ENCODE peak calls at places on chromosomes 12 and 14, in nine cellular contexts. S is vagina, M is AG04450, V is mucosa of descending colon, B is thoracic aorta, X is progenitor cell of endocrine pancreas, F is GM13977, A is ovary, J is A673. G is an unnamed sample.

GRCh38 chr14:104081951-104082464 is 3.5 kb upstream of the ASPG start:
- DNase-seq in S (peak), M (no peak), V (peak), B (no peak), X (no peak), F (peak), A (peak), J (no peak), G (no peak)

GRCh38 chr14:71262466-71262865 is 355.2 kb downstream of the PCNX1 start:
- DNase-seq in S (no peak), M (no peak), V (no peak), B (no peak), X (no peak), F (no peak), A (no peak), J (no peak), G (no peak)

GRCh38 chr12:14836336-14837210 is 6.8 kb downstream of the ART4 start:
- DNase-seq in S (no peak), M (peak), V (no peak), B (no peak), X (no peak), F (no peak), A (no peak), J (peak), G (no peak)

GRCh38 chr12:19301688-19302640 is 137.3 kb upstream of the AEBP2 start:
- DNase-seq in S (no peak), M (no peak), V (no peak), B (no peak), X (no peak), F (no peak), A (no peak), J (no peak), G (no peak)

GRCh38 chr12:48026081-48026827 is 22.0 kb upstream of the COL2A1 start:
- DNase-seq in S (no peak), M (no peak), V (no peak), B (no peak), X (no peak), F (no peak), A (no peak), J (no peak), G (no peak)

GRCh38 chr14:74263181-74263580 is 23.9 kb downstream of the VSX2 start:
- DNase-seq in S (no peak), M (no peak), V (no peak), B (no peak), X (no peak), F (no peak), A (no peak), J (no peak), G (no peak)

GRCh38 chr12:70351076-70351475 is 15.0 kb upstream of the KCNMB4 start:
- DNase-seq in S (no peak), M (no peak), V (no peak), B (no peak), X (no peak), F (no peak), A (no peak), J (no peak), G (no peak)

GRCh38 chr14:66508846-66509621 is 1.1 kb downstream of the GPHN start:
- DNase-seq in S (no peak), M (no peak), V (peak), B (no peak), X (peak), F (peak), A (peak), J (peak), G (peak)

GRCh38 chr12:107131832-107132616 is 38.7 kb upstream of the CRY1 start:
- DNase-seq in S (no peak), M (peak), V (no peak), B (no peak), X (peak), F (peak), A (no peak), J (peak), G (no peak)

GRCh38 chr12:39417916-39418315 is 25.0 kb downstream of the KIF21A start:
- DNase-seq in S (no peak), M (no peak), V (no peak), B (no peak), X (no peak), F (no peak), A (no peak), J (no peak), G (no peak)

GRCh38 chr12:123075591-123076171 is 75.2 kb downstream of the PITPNM2 start:
- DNase-seq in S (no peak), M (no peak), V (no peak), B (no peak), X (no peak), F (peak), A (peak), J (peak), G (no peak)

GRCh38 chr12:71139153-71139735 is 18.6 kb downstream of the TSPAN8 start:
- DNase-seq in S (no peak), M (no peak), V (no peak), B (no peak), X (no peak), F (no peak), A (no peak), J (no peak), G (no peak)

GRCh38 chr12:52539024-52539820 is 13.7 kb downstream of the KRT71 start:
- DNase-seq in S (no peak), M (peak), V (no peak), B (no peak), X (no peak), F (no peak), A (no peak), J (peak), G (no peak)

GRCh38 chr12:20474443-20474842 is 106.1 kb downstream of the PDE3A start:
- DNase-seq in S (no peak), M (no peak), V (no peak), B (no peak), X (no peak), F (no peak), A (no peak), J (no peak), G (no peak)

GRCh38 chr12:19306366-19306765 is 132.9 kb upstream of the AEBP2 start:
- DNase-seq in S (no peak), M (no peak), V (no peak), B (no peak), X (no peak), F (no peak), A (no peak), J (no peak), G (no peak)

GRCh38 chr14:101947577-101947903 is 16.8 kb upstream of the DYNC1H1 start:
- DNase-seq in S (no peak), M (no peak), V (no peak), B (no peak), X (no peak), F (peak), A (no peak), J (peak), G (no peak)

GRCh38 chr12:107681455-107681835 is 4.2 kb upstream of the PWP1 start:
- DNase-seq in S (no peak), M (no peak), V (no peak), B (no peak), X (no peak), F (no peak), A (no peak), J (no peak), G (no peak)

GRCh38 chr12:124683725-124684124 is 116.3 kb upstream of the NCOR2 start:
- DNase-seq in S (no peak), M (no peak), V (no peak), B (no peak), X (no peak), F (no peak), A (no peak), J (no peak), G (no peak)

GRCh38 chr12:98295681-98296080 is 219.7 kb upstream of the TMPO start:
- DNase-seq in S (no peak), M (no peak), V (no peak), B (no peak), X (no peak), F (no peak), A (no peak), J (no peak), G (no peak)

GRCh38 chr14:90796319-90796718 is 19.9 kb downstream of the TTC7B start:
- DNase-seq in S (no peak), M (no peak), V (no peak), B (no peak), X (no peak), F (no peak), A (no peak), J (no peak), G (no peak)

GRCh38 chr14:73785834-73786631 is 65.6 kb upstream of the PTGR2 start:
- DNase-seq in S (no peak), M (peak), V (peak), B (peak), X (peak), F (peak), A (peak), J (peak), G (peak)

GRCh38 chr12:78732481-78732880 is 132.1 kb upstream of the SYT1 start:
- DNase-seq in S (no peak), M (no peak), V (no peak), B (no peak), X (no peak), F (no peak), A (no peak), J (no peak), G (no peak)

GRCh38 chr14:31435276-31435675 is 14.9 kb upstream of the HEATR5A start:
- DNase-seq in S (no peak), M (no peak), V (no peak), B (no peak), X (no peak), F (no peak), A (no peak), J (peak), G (no peak)

GRCh38 chr14:54348001-54348611 is 48.7 kb upstream of the CDKN3 start:
- DNase-seq in S (no peak), M (no peak), V (no peak), B (no peak), X (no peak), F (peak), A (no peak), J (peak), G (no peak)

GRCh38 chr14:64823305-64823985 is 56.3 kb downstream of the SPTB start:
- DNase-seq in S (no peak), M (no peak), V (peak), B (peak), X (peak), F (peak), A (peak), J (peak), G (peak)

DNA sequence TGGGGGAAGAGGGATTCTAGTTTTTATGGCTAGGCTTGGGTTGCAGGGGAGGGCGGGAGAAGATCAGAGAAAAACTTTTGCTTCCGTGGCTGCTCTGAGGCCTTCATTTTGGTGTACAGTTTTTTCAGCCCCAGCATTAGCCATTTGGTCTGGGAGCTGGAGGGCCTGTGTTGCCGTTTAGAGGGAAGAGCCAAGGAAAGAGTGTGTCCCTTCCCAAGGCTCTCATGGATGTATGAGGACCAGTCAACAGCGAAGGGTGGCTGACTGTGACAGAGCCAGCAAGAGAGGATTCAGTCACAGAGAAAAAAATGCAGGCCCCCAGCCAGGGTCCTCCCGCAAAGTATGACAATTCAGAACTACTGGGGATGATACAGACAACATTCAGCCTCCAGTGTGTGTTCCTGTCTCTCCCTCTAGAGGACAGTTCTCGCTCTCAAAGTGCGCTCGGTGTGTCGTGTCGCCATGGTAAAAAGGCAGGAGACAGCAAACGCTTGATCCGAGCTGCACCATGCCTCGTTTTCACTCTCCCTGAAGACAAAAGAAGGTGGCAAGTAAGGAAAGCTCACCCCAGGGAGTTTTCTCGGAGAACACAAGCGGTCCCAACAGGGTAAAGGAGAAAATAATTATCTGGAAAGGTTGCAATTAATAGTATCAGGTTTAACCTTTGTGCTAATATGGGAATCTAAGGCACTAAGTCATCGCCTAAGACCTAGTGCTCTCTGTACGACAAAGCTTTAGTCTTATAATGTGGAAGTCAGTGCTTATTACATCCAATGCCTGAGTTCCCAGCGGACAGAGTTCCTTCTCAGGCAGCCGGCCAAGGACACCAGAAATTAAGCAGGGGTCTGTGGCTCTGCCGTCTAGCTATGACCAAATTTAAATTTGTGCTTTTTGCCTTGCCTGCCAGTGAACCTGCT is 157.3 kb upstream of the PLXNC1 start:
- DNase-seq in S (no peak), M (no peak), V (peak), B (no peak), X (no peak), F (no peak), A (no peak), J (peak), G (peak)
- TF ChIP-seq CTCF in S (no peak), M (peak), V (no peak), B (no peak), X (peak), F (no peak), A (no peak), J (no peak), G (no peak)

DNA sequence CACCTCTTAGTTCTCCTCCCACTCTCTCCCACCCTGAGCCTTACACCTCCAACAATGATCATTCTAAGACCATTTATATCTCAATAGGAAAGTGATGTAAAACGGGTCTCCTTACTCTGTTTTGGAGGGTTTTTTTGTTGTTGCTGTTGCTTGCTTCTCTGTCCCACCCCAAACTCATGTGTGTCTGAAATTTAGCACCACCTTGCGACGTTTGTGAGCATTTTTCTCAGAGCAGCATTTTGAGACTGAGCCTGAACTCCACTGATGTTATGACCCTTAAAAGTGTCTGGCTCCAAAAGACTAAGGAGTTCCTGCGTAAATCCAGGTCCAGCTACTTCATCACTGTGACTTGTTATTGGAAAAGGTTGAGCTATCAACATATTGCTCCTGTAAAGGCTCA is 155.0 kb downstream of the DAD1 start:
- DNase-seq in S (no peak), M (no peak), V (no peak), B (no peak), X (no peak), F (no peak), A (no peak), J (peak), G (no peak)
- TF ChIP-seq CTCF in S (no peak), M (peak), V (no peak), B (no peak), X (peak), F (no peak), A (no peak), J (peak), G (no peak)

DNA sequence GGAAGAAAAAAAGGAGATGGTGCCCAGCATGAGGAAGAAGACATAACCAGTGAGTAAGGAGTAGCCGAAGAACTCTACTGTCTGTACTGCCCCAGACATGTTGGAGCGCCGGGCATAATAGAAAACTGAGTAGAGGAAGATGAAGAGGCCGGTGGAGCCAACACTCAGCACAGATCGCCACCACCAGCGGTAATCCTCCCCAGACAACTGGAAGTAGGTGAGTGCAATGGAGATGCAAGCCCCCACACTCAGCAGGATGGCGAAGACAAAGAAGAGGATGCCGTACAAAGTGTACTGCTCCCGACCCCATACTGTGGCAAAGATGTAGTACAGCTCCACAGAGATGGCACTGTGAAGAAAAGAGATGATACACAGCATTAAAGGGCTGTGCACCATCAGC is 844 bp upstream of the IPO4 start:
- DNase-seq in S (no peak), M (no peak), V (no peak), B (no peak), X (no peak), F (no peak), A (no peak), J (no peak), G (no peak)
- TF ChIP-seq CTCF in S (no peak), M (no peak), V (no peak), B (no peak), X (no peak), F (no peak), A (no peak), J (no peak), G (no peak)

DNA sequence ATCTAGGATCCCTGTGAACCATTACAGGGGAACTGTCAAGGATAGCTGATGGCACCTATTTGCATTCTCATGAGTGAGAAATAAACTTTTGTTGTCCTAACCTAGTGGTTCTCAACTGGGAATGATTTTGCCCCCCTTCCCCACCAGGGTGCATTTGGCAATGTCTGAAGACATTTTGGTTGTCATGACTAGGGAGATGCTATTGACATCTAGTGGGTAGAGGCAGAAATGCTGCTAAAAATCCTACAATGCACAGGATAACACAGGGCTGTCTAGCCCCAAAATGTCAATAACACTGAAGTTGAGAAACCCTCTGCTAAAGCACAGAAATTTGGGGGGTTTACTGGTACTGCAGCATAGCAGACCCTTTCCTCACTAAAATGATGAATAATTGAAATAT is 140.9 kb upstream of the SRRM4 start:
- DNase-seq in S (no peak), M (no peak), V (no peak), B (no peak), X (no peak), F (no peak), A (no peak), J (peak), G (no peak)
- TF ChIP-seq CTCF in S (no peak), M (no peak), V (no peak), B (no peak), X (peak), F (peak), A (no peak), J (peak), G (no peak)